ENCODE peak calls at places on chromosomes 7 and 10, in four cellular contexts. V, M, O and B are unnamed samples.

GRCh38 chr10:86411281-86411841 is 44.8 kb upstream of the GRID1 start:
- DNase-seq in V (peak), M (no peak), O (peak), B (no peak)

GRCh38 chr7:30027065-30027456 is 559 bp upstream of the FKBP14 start:
- DNase-seq in V (no peak), M (peak), O (no peak), B (no peak)

GRCh38 chr7:1942704-1943294 is 272.7 kb downstream of the ELFN1 start:
- DNase-seq in V (no peak), M (no peak), O (no peak), B (no peak)

GRCh38 chr7:78134256-78134655 is 335.7 kb downstream of the PHTF2 start:
- DNase-seq in V (no peak), M (no peak), O (peak), B (no peak)

GRCh38 chr7:127833641-127834040 is 181.6 kb downstream of the SND1 start:
- DNase-seq in V (no peak), M (no peak), O (no peak), B (no peak)

GRCh38 chr7:157302314-157302711 is 34.5 kb upstream of the DNAJB6 start:
- DNase-seq in V (no peak), M (peak), O (peak), B (no peak)

GRCh38 chr7:26441640-26442277 is 150.1 kb downstream of the SNX10 start:
- DNase-seq in V (no peak), M (no peak), O (no peak), B (no peak)

GRCh38 chr7:22280031-22280430 is 76.9 kb downstream of the RAPGEF5 start:
- DNase-seq in V (no peak), M (no peak), O (no peak), B (no peak)

GRCh38 chr10:114053946-114054345 is 10.3 kb downstream of the ADRB1 start:
- DNase-seq in V (no peak), M (no peak), O (no peak), B (no peak)

GRCh38 chr7:23713285-23714235 is 3.5 kb downstream of the STK31 start:
- DNase-seq in V (no peak), M (no peak), O (peak), B (no peak)

GRCh38 chr7:140673063-140673769 is 471 bp downstream of the ADCK2 start:
- DNase-seq in V (peak), M (peak), O (no peak), B (no peak)

GRCh38 chr10:102678842-102679289 is 34.6 kb downstream of the TRIM8 start:
- DNase-seq in V (no peak), M (no peak), O (no peak), B (no peak)

GRCh38 chr7:100157334-100158228 is 942 bp downstream of the TRAPPC14 start:
- DNase-seq in V (no peak), M (no peak), O (no peak), B (no peak)

GRCh38 chr10:36224431-36224985 is 582.4 kb upstream of the FZD8 start:
- DNase-seq in V (no peak), M (no peak), O (no peak), B (no peak)

GRCh38 chr7:45098983-45099839 is 10.4 kb upstream of the NACAD start:
- DNase-seq in V (no peak), M (no peak), O (no peak), B (no peak)

GRCh38 chr10:100025528-100026070 is 15.9 kb upstream of the DNMBP start:
- DNase-seq in V (no peak), M (no peak), O (no peak), B (no peak)

GRCh38 chr7:112089551-112089950 is 116.6 kb downstream of the DOCK4 start:
- DNase-seq in V (no peak), M (no peak), O (no peak), B (no peak)

GRCh38 chr10:22681783-22682183 is 32.6 kb downstream of the PIP4K2A start:
- DNase-seq in V (no peak), M (peak), O (no peak), B (no peak)

GRCh38 chr10:83886871-83887270 is 252.4 kb upstream of the GHITM start:
- DNase-seq in V (no peak), M (no peak), O (no peak), B (no peak)

GRCh38 chr10:114023198-114023597 is 20.5 kb upstream of the ADRB1 start:
- DNase-seq in V (no peak), M (no peak), O (no peak), B (no peak)

GRCh38 chr10:10830316-10831061 is 187.2 kb upstream of the CELF2 start:
- DNase-seq in V (no peak), M (no peak), O (peak), B (no peak)